ENCODE peak calls at places on chromosomes 1 and 21, in eight cellular contexts. F is gastrocnemius medialis, M is breast epithelium, Q is HCT116, H is tibial nerve, K is heart left ventricle, I is ovary, G is pancreas. D is an unnamed sample. For H3K4me1, the result is how much of the 10 kb centered on the place peaks cover.

GRCh38 chr1:150410582-150411101 is 46.7 kb downstream of the RPRD2 start:
- DNase-seq in I (peak), K (no peak), H (no peak), F (no peak), G (no peak), M (no peak), Q (no peak), D (no peak)

GRCh38 chr21:29371464-29371863 is 72.7 kb downstream of the BACH1 start:
- DNase-seq in Q (no peak), F (no peak), K (no peak), H (no peak), M (no peak), I (no peak), G (no peak), D (no peak)

GRCh38 chr1:37038079-37038702 is 3.9 kb upstream of the GRIK3 start:
- DNase-seq in I (no peak), H (no peak), F (no peak), M (peak), Q (peak), G (peak), K (no peak), D (peak)

GRCh38 chr21:33339135-33339534 is 14.4 kb downstream of the IFNAR1 start:
- DNase-seq in H (no peak), M (no peak), G (no peak), I (no peak), Q (no peak), K (no peak), F (no peak), D (no peak)

GRCh38 chr21:14325575-14325974 is 57.4 kb downstream of the HSPA13 start:
- DNase-seq in F (no peak), G (no peak), M (no peak), I (no peak), K (no peak), H (no peak), Q (no peak), D (no peak)

GRCh38 chr1:174836543-174836942 is 163.2 kb upstream of the CACYBP start:
- DNase-seq in Q (no peak), M (no peak), K (no peak), F (no peak), H (no peak), G (no peak), I (no peak), D (no peak)

GRCh38 chr1:192170196-192170984 is 12.1 kb downstream of the RGS18 start:
- DNase-seq in G (no peak), Q (no peak), K (no peak), M (no peak), I (no peak), F (no peak), H (no peak), D (no peak)

GRCh38 chr1:154866995-154867795 is 2.9 kb downstream of the KCNN3 start:
- DNase-seq in H (no peak), Q (no peak), G (no peak), I (no peak), K (no peak), M (no peak), F (peak), D (peak)

GRCh38 chr21:41705546-41706262 is 61.1 kb downstream of the RIPK4 start:
- DNase-seq in Q (no peak), H (no peak), I (no peak), F (no peak), M (no peak), G (no peak), K (no peak), D (no peak)

GRCh38 chr1:212814548-212814947 is 22.9 kb downstream of the TATDN3 start:
- DNase-seq in G (no peak), I (no peak), Q (no peak), M (no peak), F (no peak), H (no peak), K (no peak), D (no peak)

GRCh38 chr1:168893359-168893791 is 164.4 kb upstream of the DPT start:
- DNase-seq in G (no peak), M (no peak), Q (no peak), H (no peak), K (peak), F (peak), I (peak), D (no peak)

GRCh38 chr1:12809933-12810332 is 18.7 kb downstream of the PRAMEF1 start:
- DNase-seq in K (no peak), I (no peak), H (no peak), Q (no peak), M (no peak), F (no peak), G (no peak), D (no peak)

GRCh38 chr1:68210829-68211228 is 21.5 kb downstream of the WLS start:
- DNase-seq in H (no peak), G (no peak), M (no peak), I (no peak), Q (no peak), K (no peak), F (no peak), D (no peak)

GRCh38 chr1:9689971-9690381 is 38.4 kb downstream of the PIK3CD start:
- DNase-seq in F (no peak), G (peak), H (peak), M (no peak), K (peak), Q (no peak), I (peak), D (peak)

GRCh38 chr1:169163059-169163458 is 56.6 kb downstream of the ATP1B1 start:
- DNase-seq in Q (peak), K (no peak), I (no peak), F (no peak), G (no peak), H (no peak), M (no peak), D (no peak)

GRCh38 chr1:159921251-159921650 is 4.1 kb downstream of the TAGLN2 start:
- DNase-seq in H (no peak), K (no peak), F (no peak), G (no peak), I (no peak), Q (no peak), M (no peak), D (no peak)

GRCh38 chr1:160664573-160665051 is 17.8 kb upstream of the SLAMF1 start:
- DNase-seq in K (no peak), H (no peak), Q (no peak), G (no peak), M (no peak), F (no peak), I (no peak), D (no peak)

GRCh38 chr1:41467673-41468072 is 16.8 kb downstream of the EDN2 start:
- DNase-seq in H (no peak), I (no peak), M (no peak), F (no peak), G (no peak), K (no peak), Q (no peak), D (no peak)

GRCh38 chr1:31823780-31824179 is 8.0 kb upstream of the SPOCD1 start:
- DNase-seq in H (no peak), F (no peak), G (no peak), I (no peak), Q (no peak), M (no peak), K (no peak), D (no peak)

GRCh38 chr1:94989911-94990463 is 63.1 kb upstream of the CNN3 start:
- DNase-seq in Q (no peak), G (no peak), H (no peak), F (no peak), M (no peak), K (peak), I (no peak), D (peak)

GRCh38 chr1:42979888-42980800 is 21.5 kb upstream of the SLC2A1 start:
- DNase-seq in F (no peak), G (no peak), K (no peak), H (no peak), Q (no peak), I (no peak), M (no peak), D (no peak)

GRCh38 chr1:208834346-208835081 is 590.3 kb upstream of the PLXNA2 start:
- DNase-seq in K (no peak), M (no peak), H (no peak), G (no peak), Q (no peak), F (no peak), I (no peak), D (no peak)

GRCh38 chr21:46117586-46118304 is 19.8 kb downstream of the COL6A2 start:
- DNase-seq in I (peak), F (no peak), H (peak), M (no peak), G (no peak), K (peak), Q (no peak), D (no peak)

GRCh38 chr1:225908773-225909172 is 15.3 kb downstream of the PYCR2 start:
- DNase-seq in G (no peak), K (no peak), I (no peak), H (no peak), Q (no peak), M (no peak), F (no peak), D (no peak)

GRCh38 chr1:66253330-66253921 is 280.5 kb upstream of the SGIP1 start:
- DNase-seq in M (no peak), K (no peak), Q (peak), I (no peak), G (no peak), F (no peak), H (no peak), D (no peak)

GRCh38 chr1:21909286-21909759 is 27.8 kb downstream of the HSPG2 start:
- DNase-seq in I (no peak), K (no peak), F (no peak), Q (no peak), M (no peak), H (no peak), G (no peak), D (no peak)

GRCh38 chr1:78104322-78104721 is 58.6 kb downstream of the GIPC2 start:
- DNase-seq in K (no peak), G (no peak), Q (no peak), H (no peak), M (no peak), F (no peak), I (no peak), D (no peak)

GRCh38 chr21:35529141-35529863 is 480.2 kb upstream of the RUNX1 start:
- DNase-seq in H (no peak), K (no peak), F (no peak), G (no peak), M (no peak), I (no peak), Q (no peak), D (no peak)

GRCh38 chr1:16250547-16251251 is 13.7 kb upstream of the CPLANE2 start:
- DNase-seq in K (no peak), Q (no peak), G (no peak), M (no peak), I (peak), F (no peak), H (no peak), D (no peak)

GRCh38 chr1:160217466-160218165 is 12.4 kb downstream of the PEA15 start:
- DNase-seq in I (peak), G (no peak), F (no peak), K (no peak), Q (no peak), H (no peak), M (no peak), D (no peak)

GRCh38 chr1:25190260-25190659 is 42.0 kb downstream of the SYF2 start:
- DNase-seq in K (no peak), F (no peak), M (no peak), Q (no peak), G (no peak), H (no peak), I (no peak), D (no peak)

GRCh38 chr1:232880354-232880753 is 70.1 kb upstream of the NTPCR start:
- DNase-seq in Q (peak), F (no peak), K (no peak), M (no peak), G (peak), I (no peak), H (no peak), D (peak)

GRCh38 chr1:202130275-202130646 is 7.5 kb downstream of the GPR37L1 start:
- DNase-seq in I (no peak), F (no peak), K (no peak), Q (no peak), G (no peak), H (no peak), M (peak), D (peak)

GRCh38 chr1:44651069-44651468 is 23.2 kb downstream of the TMEM53 start:
- DNase-seq in G (no peak), H (no peak), K (no peak), I (no peak), F (no peak), Q (no peak), M (no peak), D (no peak)

GRCh38 chr1:2022063-2022770 is 3.1 kb downstream of the GABRD start:
- DNase-seq in H (no peak), Q (no peak), I (no peak), M (no peak), F (no peak), G (no peak), K (no peak), D (no peak)

GRCh38 chr1:2024451-2024850 is 5.3 kb downstream of the GABRD start:
- DNase-seq in M (no peak), I (no peak), F (no peak), H (no peak), Q (no peak), K (no peak), G (no peak), D (no peak)

GRCh38 chr1:2025491-2025981 is 6.4 kb downstream of the GABRD start:
- DNase-seq in G (no peak), M (no peak), Q (no peak), H (no peak), F (no peak), K (peak), I (peak), D (peak)

GRCh38 chr1:2023187-2023586 is 4.0 kb downstream of the GABRD start:
- DNase-seq in I (no peak), F (no peak), K (no peak), M (no peak), G (no peak), H (no peak), Q (no peak), D (no peak)

DNA sequence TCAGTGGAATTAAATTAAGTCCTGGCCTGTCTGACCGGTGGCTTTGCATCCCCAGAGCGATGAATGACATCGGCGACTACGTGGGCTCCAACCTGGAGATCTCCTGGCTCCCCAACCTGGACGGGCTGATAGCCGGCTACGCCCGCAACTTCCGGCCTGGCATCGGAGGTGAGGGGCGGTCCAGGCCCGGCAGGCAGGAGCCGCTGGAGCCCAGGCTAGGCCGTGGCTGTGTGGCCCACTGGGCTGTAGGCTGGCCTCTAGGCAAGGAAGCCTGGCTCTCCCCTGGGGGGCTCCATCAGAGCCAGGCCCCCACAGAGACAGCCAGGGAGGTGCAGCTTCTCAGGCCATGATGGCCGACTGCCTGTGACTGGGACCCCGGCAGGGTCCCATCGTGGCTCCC is 5.7 kb downstream of the GABRD start:
- DNase-seq in K (no peak), I (no peak), F (no peak), H (no peak), M (no peak), G (no peak), Q (no peak), D (no peak)
- H3K27ac ChIP-seq in K (peak), I (no peak), F (no peak), H (no peak), M (no peak), G (no peak), Q (no peak), D (no peak)

DNA sequence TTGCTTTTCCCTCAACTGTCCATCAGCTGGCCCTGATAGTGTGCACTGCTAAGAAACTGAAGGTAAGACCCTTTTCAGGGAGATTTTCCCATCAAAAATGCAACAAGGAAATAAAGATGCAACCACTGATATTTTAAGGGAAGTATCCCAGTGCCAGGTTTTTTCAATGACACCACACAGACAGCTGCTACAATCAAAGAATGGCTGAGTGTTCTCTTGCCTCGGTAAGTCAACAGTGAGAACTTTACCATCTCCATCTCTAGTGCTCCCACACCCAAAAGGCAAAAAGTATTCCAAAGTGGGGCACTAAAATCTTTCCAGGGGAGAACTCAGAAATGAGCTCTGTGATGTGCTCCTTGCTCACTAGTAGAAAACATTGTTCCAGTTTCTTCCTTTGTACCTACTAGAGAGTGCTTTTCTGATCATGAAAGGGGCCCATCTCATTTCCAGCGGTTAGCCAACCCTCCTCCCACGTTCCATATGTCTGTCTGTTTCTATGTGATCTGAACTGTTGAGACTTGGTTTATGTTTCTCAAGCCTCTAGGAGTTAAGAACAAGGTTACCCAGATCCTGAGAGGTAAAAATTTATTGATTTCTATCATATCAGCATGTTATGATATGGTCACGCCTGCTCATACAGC is 67.6 kb upstream of the NEK2 start:
- DNase-seq in I (no peak), G (no peak), K (no peak), Q (no peak), H (no peak), F (no peak), M (no peak), D (no peak)
- TF ChIP-seq CTCF in I (no peak), G (no peak), K (no peak), Q (no peak), H (no peak), F (no peak), M (no peak), D (no peak)

DNA sequence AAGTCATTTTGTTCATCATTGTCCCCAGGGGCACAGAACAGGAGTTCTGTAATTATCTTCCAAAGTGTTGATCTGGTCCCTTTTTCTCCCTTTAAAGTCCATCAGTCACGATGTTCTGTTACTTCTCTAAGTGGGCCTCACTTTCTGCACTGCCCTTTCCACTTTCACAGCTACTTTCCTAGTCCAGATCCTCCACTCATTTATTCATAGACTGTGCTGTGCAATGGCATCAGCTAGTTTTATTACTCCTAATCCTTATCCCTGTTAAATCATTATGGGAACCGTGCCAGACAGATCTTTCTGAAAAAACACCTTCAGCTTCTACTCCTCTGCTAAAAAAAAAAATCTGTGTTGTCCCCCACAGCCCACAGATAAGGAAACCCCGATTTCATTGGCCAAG is 64.0 kb upstream of the BCL10 start:
- DNase-seq in M (no peak), G (no peak), H (no peak), I (no peak), F (no peak), Q (no peak), K (no peak), D (no peak)
- H3K4me1 ChIP-seq in M (under half), G (under half), H (under half), I (under half), F (under half), Q (under half), K (under half), D (under half)

GRCh38 chr1:35570589-35571137 is 2.5 kb upstream of the TFAP2E start:
- DNase-seq in K (no peak), Q (no peak), H (no peak), M (no peak), G (no peak), I (no peak), F (no peak), D (no peak)

GRCh38 chr1:35571263-35571662 is 1.9 kb upstream of the TFAP2E start:
- DNase-seq in K (no peak), I (no peak), H (no peak), G (no peak), F (no peak), Q (no peak), M (no peak), D (no peak)

GRCh38 chr1:35573198-35573775 is at the start of gene TFAP2E:
- DNase-seq in F (no peak), M (no peak), I (no peak), G (peak), H (no peak), K (no peak), Q (peak), D (no peak)

GRCh38 chr1:35573776-35574654 is 901 bp downstream of the TFAP2E start:
- DNase-seq in M (no peak), H (no peak), I (no peak), G (no peak), K (no peak), Q (no peak), F (no peak), D (no peak)

DNA sequence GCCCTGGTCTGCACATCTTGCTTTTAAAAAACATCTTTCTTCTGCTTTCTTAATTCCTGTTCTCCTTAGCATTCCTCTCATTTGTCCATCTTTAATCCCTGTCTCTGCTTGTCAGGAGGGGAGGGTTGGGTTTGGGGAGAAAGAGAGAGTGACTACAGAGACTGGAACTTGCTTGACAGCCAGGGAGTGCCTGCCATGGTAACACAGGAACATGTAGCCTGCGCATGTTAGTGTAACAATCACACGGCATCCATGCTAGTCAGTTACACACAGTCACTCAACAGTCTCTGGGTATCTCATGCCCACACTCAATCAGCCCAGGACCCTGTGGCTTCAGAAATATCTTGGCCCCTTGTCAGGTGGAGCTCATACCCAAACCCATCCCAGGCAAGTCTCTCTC is 818 bp upstream of the TFAP2E start:
- DNase-seq in G (no peak), I (no peak), K (no peak), M (no peak), Q (no peak), F (no peak), H (no peak), D (no peak)
- H3K27ac ChIP-seq in G (no peak), I (no peak), K (no peak), M (no peak), Q (no peak), F (no peak), H (no peak), D (no peak)

DNA sequence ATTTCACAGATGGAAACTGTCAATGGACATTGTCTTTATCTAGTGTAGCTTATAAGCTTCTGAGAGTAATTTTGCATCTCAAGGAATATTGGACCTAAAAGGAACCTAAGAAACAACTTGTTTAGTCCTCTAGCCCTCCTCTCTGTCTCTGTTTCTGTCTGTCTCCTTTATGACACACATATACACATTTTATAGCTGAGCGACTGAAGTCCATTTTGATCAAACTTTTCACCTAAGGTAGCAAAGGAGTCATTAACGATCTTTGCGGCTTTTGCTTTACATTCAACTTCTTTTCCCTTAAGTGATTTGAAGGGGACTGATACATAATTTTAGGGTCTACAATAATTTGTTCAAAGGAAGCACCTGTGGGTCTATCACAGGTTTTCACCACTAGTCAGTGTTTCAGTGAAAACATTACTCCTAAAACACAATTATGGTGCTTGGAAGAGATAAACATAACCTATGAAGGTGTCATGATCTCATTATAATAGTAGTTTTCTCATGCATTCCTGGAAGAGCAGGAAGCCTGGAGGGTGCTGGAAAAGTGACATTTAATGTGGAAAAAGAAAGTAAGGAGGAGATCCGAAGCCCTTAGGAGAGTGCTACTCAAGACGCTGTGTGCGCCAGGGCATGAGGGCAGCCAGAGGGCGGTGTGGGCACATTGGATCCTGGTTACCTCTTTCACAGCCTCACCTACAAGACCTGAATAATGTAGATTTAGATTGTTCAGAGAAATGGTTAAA is 248.6 kb downstream of the DNM3 start:
- DNase-seq in K (peak), I (no peak), F (no peak), Q (peak), G (peak), H (peak), M (peak), D (peak)
- TF ChIP-seq CTCF in K (peak), I (peak), F (peak), Q (peak), G (peak), H (peak), M (no peak), D (peak)

D was measured in adrenal gland.